ENCODE peak calls at places on chromosome 21, in four cellular contexts. Z is endothelial cell, C is BJ, T is A549. H is an unnamed sample.

GRCh38 chr21:33234618-33235520 is 5.1 kb downstream of the IFNAR2 start:
- DNase-seq in Z (no peak), C (no peak), T (no peak), H (no peak)

GRCh38 chr21:33688343-33688742 is 46.0 kb downstream of the ITSN1 start:
- DNase-seq in Z (no peak), C (peak), T (no peak), H (no peak)

GRCh38 chr21:43712268-43712942 is 6.5 kb upstream of the PDXK start:
- DNase-seq in Z (no peak), C (peak), T (peak), H (no peak)

GRCh38 chr21:26137379-26138060 is 33.0 kb downstream of the APP start:
- DNase-seq in Z (no peak), C (no peak), T (no peak), H (no peak)

GRCh38 chr21:34580181-34580700 is 34.7 kb downstream of the RCAN1 start:
- DNase-seq in Z (no peak), C (no peak), T (no peak), H (no peak)

GRCh38 chr21:45769896-45770295 is 126.4 kb downstream of the PCBP3 start:
- DNase-seq in Z (no peak), C (no peak), T (no peak), H (no peak)

GRCh38 chr21:25176637-25177412 is 430.5 kb downstream of the MRPL39 start:
- DNase-seq in Z (no peak), C (no peak), T (no peak), H (peak)

GRCh38 chr21:39359382-39359781 is 10.5 kb upstream of the HMGN1 start:
- DNase-seq in Z (no peak), C (no peak), T (no peak), H (no peak)

GRCh38 chr21:40160911-40161310 is 293.7 kb downstream of the PCP4 start:
- DNase-seq in Z (no peak), C (no peak), T (no peak), H (no peak)

GRCh38 chr21:35512321-35512720 is 463.2 kb upstream of the RUNX1 start:
- DNase-seq in Z (no peak), C (peak), T (no peak), H (no peak)

GRCh38 chr21:42319368-42319767 is 4.2 kb upstream of the TFF3 start:
- DNase-seq in Z (no peak), C (no peak), T (no peak), H (no peak)

GRCh38 chr21:40631201-40631600 is 215.8 kb downstream of the DSCAM start:
- DNase-seq in Z (no peak), C (no peak), T (no peak), H (peak)

GRCh38 chr21:28959367-28960099 is 33.1 kb downstream of the LTN1 start:
- DNase-seq in Z (no peak), C (peak), T (peak), H (no peak)

GRCh38 chr21:36166705-36167104 is 10.1 kb downstream of the DOP1B start:
- DNase-seq in Z (no peak), C (no peak), T (no peak), H (no peak)

GRCh38 chr21:35940074-35940927 is 120.0 kb downstream of the SETD4 start:
- DNase-seq in Z (peak), C (peak), T (peak), H (peak)

GRCh38 chr21:41973861-41974751 is 20.3 kb upstream of the C2CD2 start:
- DNase-seq in Z (no peak), C (no peak), T (peak), H (no peak)

GRCh38 chr21:43196789-43197188 is 28.0 kb downstream of the CRYAA start:
- DNase-seq in Z (no peak), C (no peak), T (no peak), H (no peak)

GRCh38 chr21:43917515-43918384 is 52.7 kb downstream of the AGPAT3 start:
- DNase-seq in Z (no peak), C (no peak), T (no peak), H (no peak)

H was measured in SK-N-DZ.